ENCODE peak calls at places on chromosome 21, in seven cellular contexts. Z is neural crest cell, X is right lobe of liver, P is AG04450, Y is adrenal gland, R is colonic mucosa, O is GM10248. N is an unnamed sample.

GRCh38 chr21:42227909-42228708 is 9.2 kb downstream of the ABCG1 start:
- DNase-seq in Z (no peak), X (peak), P (peak), Y (peak), R (peak), O (peak), N (no peak)

GRCh38 chr21:38282921-38283320 is 26.1 kb downstream of the KCNJ15 start:
- DNase-seq in Z (no peak), X (no peak), P (no peak), Y (no peak), R (no peak), O (no peak), N (no peak)

GRCh38 chr21:36710729-36711048 is 11.8 kb downstream of the SIM2 start:
- DNase-seq in Z (no peak), X (no peak), P (no peak), Y (no peak), R (no peak), O (no peak), N (no peak)

GRCh38 chr21:41478319-41479177 is 29.4 kb downstream of the TMPRSS2 start:
- DNase-seq in Z (no peak), X (no peak), P (no peak), Y (no peak), R (peak), O (no peak), N (no peak)

GRCh38 chr21:24367936-24368335 is 1239.3 kb downstream of the MRPL39 start:
- DNase-seq in Z (no peak), X (no peak), P (no peak), Y (no peak), R (no peak), O (no peak), N (no peak)

GRCh38 chr21:46660505-46660904 is 25.0 kb downstream of the PRMT2 start:
- DNase-seq in Z (no peak), X (no peak), P (no peak), Y (no peak), R (no peak), O (no peak), N (no peak)

GRCh38 chr21:28608646-28609045 is 384.0 kb downstream of the LTN1 start:
- DNase-seq in Z (no peak), X (no peak), P (no peak), Y (no peak), R (no peak), O (no peak), N (no peak)

GRCh38 chr21:42992943-42993712 is 18.8 kb downstream of the PKNOX1 start:
- DNase-seq in Z (no peak), X (no peak), P (no peak), Y (no peak), R (no peak), O (no peak), N (no peak)

GRCh38 chr21:32803651-32804050 is 32.1 kb upstream of the PAXBP1 start:
- DNase-seq in Z (no peak), X (no peak), P (no peak), Y (no peak), R (no peak), O (no peak), N (no peak)

GRCh38 chr21:46549650-46550049 is 55.2 kb downstream of the S100B start:
- DNase-seq in Z (no peak), X (no peak), P (no peak), Y (no peak), R (no peak), O (no peak), N (no peak)

GRCh38 chr21:28794341-28794970 is 198.2 kb downstream of the LTN1 start:
- DNase-seq in Z (no peak), X (no peak), P (no peak), Y (no peak), R (no peak), O (no peak), N (no peak)

GRCh38 chr21:16535100-16535418 is 805.3 kb downstream of the USP25 start:
- DNase-seq in Z (no peak), X (peak), P (peak), Y (peak), R (no peak), O (no peak), N (no peak)

GRCh38 chr21:24976238-24976637 is 631.0 kb downstream of the MRPL39 start:
- DNase-seq in Z (no peak), X (no peak), P (no peak), Y (no peak), R (no peak), O (no peak), N (no peak)

GRCh38 chr21:31213787-31214186 is 130.3 kb downstream of the TIAM1 start:
- DNase-seq in Z (no peak), X (no peak), P (no peak), Y (no peak), R (no peak), O (no peak), N (no peak)
- TF ChIP-seq CTCF in Z (no peak), X (no peak), P (peak), Y (no peak), R (no peak), O (peak), N (peak)

GRCh38 chr21:21102874-21103273 is 104.7 kb downstream of the NCAM2 start:
- DNase-seq in Z (no peak), X (no peak), P (no peak), Y (no peak), R (no peak), O (no peak), N (no peak)

GRCh38 chr21:21096956-21097355 is 98.7 kb downstream of the NCAM2 start:
- DNase-seq in Z (no peak), X (no peak), P (no peak), Y (no peak), R (no peak), O (no peak), N (no peak)

GRCh38 chr21:21097425-21097824 is 99.2 kb downstream of the NCAM2 start:
- DNase-seq in Z (no peak), X (no peak), P (no peak), Y (no peak), R (no peak), O (no peak), N (no peak)

GRCh38 chr21:21103692-21104091 is 105.5 kb downstream of the NCAM2 start:
- DNase-seq in Z (no peak), X (no peak), P (no peak), Y (no peak), R (no peak), O (no peak), N (no peak)

DNA sequence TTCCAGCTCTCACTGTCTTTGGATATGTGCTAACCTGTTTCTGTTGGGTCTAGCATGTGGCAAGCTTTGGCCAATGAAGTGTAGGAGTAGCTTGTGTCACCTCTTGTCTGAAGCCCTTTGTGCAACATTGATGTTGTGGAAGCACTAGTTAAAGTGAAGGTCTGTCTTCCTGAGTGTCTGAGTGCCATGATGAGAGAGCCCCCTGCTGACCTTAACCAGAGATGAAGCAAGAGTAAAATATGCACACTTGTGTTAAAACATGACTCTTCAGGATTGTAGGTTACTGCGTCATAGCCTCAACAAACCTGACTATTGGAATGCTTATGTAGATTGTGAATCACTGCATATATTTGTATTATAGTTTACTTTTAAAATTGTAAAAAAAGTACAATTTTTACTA is 103.7 kb downstream of the NCAM2 start:
- DNase-seq in Z (peak), X (no peak), P (peak), Y (peak), R (no peak), O (no peak), N (no peak)
- TF ChIP-seq CTCF in Z (peak), X (peak), P (peak), Y (peak), R (no peak), O (no peak), N (peak)

GRCh38 chr21:34661848-34662247 is 6.9 kb upstream of the CLIC6 start:
- DNase-seq in Z (no peak), X (no peak), P (no peak), Y (no peak), R (no peak), O (no peak), N (no peak)
- TF ChIP-seq CTCF in Z (no peak), X (no peak), P (no peak), Y (no peak), R (no peak), O (no peak), N (no peak)

GRCh38 chr21:31360717-31361116 is 16.7 kb upstream of the TIAM1 start:
- DNase-seq in Z (no peak), X (no peak), P (no peak), Y (no peak), R (no peak), O (no peak), N (no peak)

GRCh38 chr21:31366825-31367224 is 22.8 kb upstream of the TIAM1 start:
- DNase-seq in Z (no peak), X (no peak), P (peak), Y (no peak), R (no peak), O (no peak), N (no peak)

GRCh38 chr21:31363720-31364119 is 19.7 kb upstream of the TIAM1 start:
- DNase-seq in Z (no peak), X (no peak), P (no peak), Y (no peak), R (no peak), O (no peak), N (no peak)

GRCh38 chr21:31370281-31370892 is 26.3 kb upstream of the TIAM1 start:
- DNase-seq in Z (no peak), X (no peak), P (no peak), Y (no peak), R (no peak), O (no peak), N (no peak)

DNA sequence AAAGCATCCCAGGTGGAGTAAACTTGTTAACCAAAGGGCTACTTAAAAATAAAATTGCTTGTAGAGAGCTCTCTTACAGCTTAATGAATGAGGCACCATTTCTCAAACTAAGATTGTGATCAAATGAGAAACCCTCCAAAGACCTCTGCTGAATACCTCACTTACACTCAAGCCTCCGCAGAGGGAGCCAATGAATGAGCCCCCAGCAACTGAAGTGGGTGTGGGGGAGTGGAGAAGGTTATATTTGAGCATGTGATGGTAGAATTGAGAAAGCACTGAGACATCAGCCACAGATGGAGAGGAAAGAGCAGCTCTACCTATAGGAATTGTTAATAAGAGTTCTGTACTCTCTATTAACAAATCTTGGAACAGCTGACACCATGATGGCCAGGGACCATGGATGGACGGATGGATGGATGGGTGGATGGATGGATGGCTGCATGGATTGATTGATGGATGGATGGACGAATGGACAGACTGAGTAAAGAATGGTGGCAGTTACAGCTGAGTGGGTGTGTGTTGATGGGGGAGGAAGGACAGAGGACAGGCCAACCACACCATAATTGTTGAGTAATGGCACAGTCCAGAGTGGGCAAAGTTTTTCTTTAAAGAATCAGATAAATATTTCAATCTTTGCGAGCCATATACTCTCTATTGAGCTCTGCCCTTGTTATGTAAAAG is 20.3 kb upstream of the TIAM1 start:
- DNase-seq in Z (no peak), X (no peak), P (no peak), Y (no peak), R (no peak), O (no peak), N (no peak)
- TF ChIP-seq CTCF in Z (no peak), X (no peak), P (no peak), Y (no peak), R (no peak), O (no peak), N (no peak)